ENCODE peak calls at places on chromosomes 16 and 17, in four cellular contexts. H is transverse colon, N is suprapubic skin, R is spleen. K is an unnamed sample.

GRCh38 chr16:88458039-88458772 is 5.1 kb downstream of the ZFPM1 start:
- DNase-seq in H (no peak), N (no peak), R (no peak), K (no peak)

GRCh38 chr16:69327585-69328310 is 2.6 kb downstream of the PDF start:
- DNase-seq in H (no peak), N (no peak), R (peak; percentile 29), K (peak; percentile 42)

GRCh38 chr16:49498241-49499017 is 124.8 kb downstream of the C16orf78 start:
- DNase-seq in H (no peak), N (peak; percentile 6), R (peak; percentile 48), K (no peak)

GRCh38 chr17:65558683-65559311 is 2.7 kb downstream of the AXIN2 start:
- DNase-seq in H (no peak), N (no peak), R (no peak), K (no peak)

GRCh38 chr17:59001158-59001814 is 105.4 kb downstream of the TRIM37 start:
- DNase-seq in H (peak; percentile 31), N (no peak), R (peak; percentile 90), K (peak; percentile 59)

GRCh38 chr16:10866196-10866976 is 10.6 kb upstream of the CIITA start:
- DNase-seq in H (no peak), N (no peak), R (no peak), K (no peak)

GRCh38 chr17:54736573-54736972 is 164.1 kb upstream of the TOM1L1 start:
- DNase-seq in H (no peak), N (no peak), R (no peak), K (no peak)

GRCh38 chr16:66899310-66899944 is 19.1 kb downstream of the PDP2 start:
- DNase-seq in H (no peak), N (no peak), R (no peak), K (peak; percentile 83)

GRCh38 chr16:11038777-11039176 is 94.4 kb downstream of the CLEC16A start:
- DNase-seq in H (peak; percentile 24), N (no peak), R (no peak), K (no peak)

GRCh38 chr16:1048442-1049112 is 24.0 kb upstream of the SSTR5 start:
- DNase-seq in H (peak; percentile 14), N (no peak), R (no peak), K (no peak)

GRCh38 chr16:74813109-74813641 is 38.6 kb upstream of the FA2H start:
- DNase-seq in H (peak; percentile 85), N (peak; percentile 75), R (peak; percentile 91), K (peak; percentile 82)

GRCh38 chr16:89787365-89787805 is 29.1 kb downstream of the FANCA start:
- DNase-seq in H (no peak), N (no peak), R (no peak), K (no peak)

GRCh38 chr17:78825696-78826095 is 14.9 kb downstream of the USP36 start:
- DNase-seq in H (no peak), N (no peak), R (peak; percentile 62), K (no peak)

GRCh38 chr16:67697407-67697806 is 21.7 kb downstream of the GFOD2 start:
- DNase-seq in H (no peak), N (no peak), R (no peak), K (peak; percentile 38)

GRCh38 chr16:48479319-48479718 is 94.1 kb upstream of the SIAH1 start:
- DNase-seq in H (no peak), N (no peak), R (no peak), K (no peak)

GRCh38 chr16:48231675-48232214 is 12.4 kb upstream of the LONP2 start:
- DNase-seq in H (peak; percentile 30), N (no peak), R (no peak), K (no peak)

GRCh38 chr17:66115246-66115645 is 76.7 kb downstream of the CEP112 start:
- DNase-seq in H (no peak), N (no peak), R (no peak), K (no peak)

GRCh38 chr16:81531415-81531814 is 86.8 kb downstream of the CMIP start:
- DNase-seq in H (peak; percentile 51), N (no peak), R (peak; percentile 79), K (no peak)

GRCh38 chr17:77488531-77489238 is 347.9 kb downstream of the SEC14L1 start:
- DNase-seq in H (no peak), N (peak; percentile 61), R (peak; percentile 73), K (peak; percentile 35)

GRCh38 chr16:53805113-53805512 is 101.2 kb downstream of the FTO start:
- DNase-seq in H (no peak), N (no peak), R (no peak), K (no peak)

GRCh38 chr16:84875846-84876245 is 56.1 kb downstream of the CRISPLD2 start:
- DNase-seq in H (no peak), N (no peak), R (no peak), K (no peak)

GRCh38 chr16:15041260-15042011 is 14.4 kb downstream of the NTAN1 start:
- DNase-seq in H (peak; percentile 78), N (peak; percentile 88), R (peak; percentile 85), K (peak; percentile 88)

GRCh38 chr16:72824761-72825160 is 223.2 kb downstream of the ZFHX3 start:
- DNase-seq in H (no peak), N (no peak), R (no peak), K (no peak)

GRCh38 chr16:8655184-8655717 is 19.2 kb upstream of the ABAT start:
- DNase-seq in H (peak; percentile 52), N (no peak), R (peak; percentile 37), K (no peak)

GRCh38 chr16:11972128-11972527 is 4.4 kb upstream of the SNX29 start:
- DNase-seq in H (no peak), N (no peak), R (no peak), K (no peak)

GRCh38 chr16:30904114-30904780 is 7.8 kb downstream of the CTF1 start:
- DNase-seq in H (no peak), N (no peak), R (peak; percentile 78), K (no peak)

GRCh38 chr16:1311212-1311737 is 1.8 kb downstream of the UBE2I start:
- DNase-seq in H (no peak), N (no peak), R (peak; percentile 77), K (no peak)

GRCh38 chr16:15576960-15577958 is 65.7 kb downstream of the MARF1 start:
- DNase-seq in H (peak; percentile 91), N (no peak), R (no peak), K (peak; percentile 81)

GRCh38 chr17:18217412-18218015 is 7.9 kb upstream of the LLGL1 start:
- DNase-seq in H (peak; percentile 82), N (no peak), R (peak; percentile 90), K (peak; percentile 73)

GRCh38 chr16:20515580-20516179 is 60.5 kb downstream of the ACSM2B start:
- DNase-seq in H (no peak), N (no peak), R (no peak), K (no peak)

GRCh38 chr17:19482571-19482970 is 51.1 kb upstream of the SLC47A1 start:
- DNase-seq in H (no peak), N (no peak), R (no peak), K (no peak)

GRCh38 chr17:55845385-55845784 is 94.5 kb downstream of the PCTP start:
- DNase-seq in H (peak; percentile 33), N (peak; percentile 70), R (peak; percentile 74), K (peak; percentile 54)

GRCh38 chr16:70402916-70403659 is 35.8 kb downstream of the ST3GAL2 start:
- DNase-seq in H (no peak), N (no peak), R (no peak), K (no peak)

DNA sequence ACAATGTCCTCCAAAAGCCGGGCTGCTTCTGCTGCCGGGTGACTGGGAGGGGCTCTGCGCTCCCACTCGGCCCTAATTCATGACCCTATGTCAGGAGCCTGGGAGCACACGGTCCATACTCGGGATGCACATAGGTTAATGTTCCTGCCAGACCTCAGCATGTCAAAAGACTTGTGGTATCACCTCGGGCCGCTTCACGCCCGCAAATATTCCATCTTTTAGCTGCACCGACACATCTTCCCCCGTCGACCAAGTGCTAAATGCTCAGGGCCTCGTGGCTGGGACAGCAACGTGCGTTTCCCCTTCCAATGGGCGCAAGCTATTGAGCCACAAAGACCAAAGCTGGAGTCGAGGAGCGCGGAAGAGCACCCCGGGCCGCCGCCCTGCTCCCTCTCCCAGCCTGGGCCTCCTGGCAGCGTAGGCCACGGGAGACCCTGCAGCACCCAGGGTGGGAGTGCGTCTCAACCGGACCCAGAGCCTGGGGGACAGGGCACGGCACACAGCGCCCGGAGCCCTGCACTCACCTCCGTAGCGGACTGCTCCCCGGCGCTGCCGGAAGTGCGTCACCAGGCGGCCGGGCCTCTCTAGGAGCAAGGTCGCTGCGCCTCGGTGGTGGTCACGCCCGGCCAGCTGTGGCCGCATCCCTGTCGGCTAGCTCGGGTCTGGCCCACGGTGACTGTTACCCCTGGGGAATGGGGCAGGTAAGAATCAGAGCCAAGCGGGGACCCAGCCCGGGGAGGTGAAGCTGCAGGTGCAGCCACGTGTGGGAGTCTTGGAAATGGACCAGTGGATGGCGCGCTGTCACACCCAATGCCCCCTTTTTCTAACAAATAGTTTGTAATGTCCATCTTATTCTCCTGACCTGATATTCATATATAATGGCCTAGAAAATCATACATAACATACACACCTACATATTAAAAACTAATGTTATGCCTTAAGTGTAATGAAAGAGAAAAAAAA is at the start of gene ZNF23:
- DNase-seq in H (peak; percentile 89), N (peak; percentile 89), R (peak; percentile 98), K (peak; percentile 89)
- H3K27me3 ChIP-seq in H (no peaks in the 10 kb centered on the region), N (no peaks in the 10 kb centered on the region), R (no peaks in the 10 kb centered on the region), K (no peaks in the 10 kb centered on the region)

DNA sequence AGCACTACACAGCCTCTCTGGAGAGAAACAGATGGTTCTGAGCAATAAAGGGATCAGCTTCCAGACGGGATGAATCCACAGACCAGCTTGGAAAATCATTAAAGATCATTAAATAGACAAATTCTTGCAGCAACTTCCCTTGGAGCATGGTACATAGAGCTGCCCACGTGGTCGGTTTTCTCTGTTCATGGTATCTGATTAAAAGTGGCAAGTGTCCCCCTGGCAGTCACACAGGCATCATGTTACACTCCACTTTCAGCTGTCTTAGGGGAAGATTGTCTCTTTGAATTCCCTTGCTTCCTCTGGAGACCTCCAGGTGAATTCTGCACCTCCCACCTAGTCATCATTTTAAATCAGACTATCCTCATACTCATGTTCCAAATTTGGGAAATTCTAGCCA is 92.2 kb upstream of the CACNG3 start:
- DNase-seq in H (no peak), N (no peak), R (no peak), K (no peak)
- TF ChIP-seq POLR2A in H (no peak), N (no peak), R (no peak), K (no peak)

DNA sequence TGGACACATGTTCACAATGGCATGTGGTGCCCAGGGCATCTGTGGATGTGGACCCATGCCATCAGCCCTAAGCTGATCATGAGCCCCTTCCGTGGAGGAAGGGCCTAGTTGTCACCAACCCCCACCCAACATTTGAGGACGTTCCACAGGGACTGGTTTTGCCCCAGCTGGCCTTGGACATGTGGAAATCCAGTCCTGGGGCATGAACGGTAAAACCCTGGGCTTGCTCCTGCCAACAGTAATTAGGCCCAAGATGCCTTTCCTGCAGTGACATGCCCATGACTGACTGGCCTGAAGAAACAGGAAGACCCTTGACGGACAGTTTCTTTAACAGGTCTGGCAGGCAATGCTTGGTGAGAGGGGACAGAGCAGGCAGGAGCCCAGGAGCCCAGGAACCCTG is 7.7 kb downstream of the TNS4 start:
- DNase-seq in H (no peak), N (no peak), R (no peak), K (no peak)
- H3K27ac ChIP-seq in H (no peak overlapping the region), N (peak overlapping the region; percentile 50), R (no peak overlapping the region), K (no peak overlapping the region)

DNA sequence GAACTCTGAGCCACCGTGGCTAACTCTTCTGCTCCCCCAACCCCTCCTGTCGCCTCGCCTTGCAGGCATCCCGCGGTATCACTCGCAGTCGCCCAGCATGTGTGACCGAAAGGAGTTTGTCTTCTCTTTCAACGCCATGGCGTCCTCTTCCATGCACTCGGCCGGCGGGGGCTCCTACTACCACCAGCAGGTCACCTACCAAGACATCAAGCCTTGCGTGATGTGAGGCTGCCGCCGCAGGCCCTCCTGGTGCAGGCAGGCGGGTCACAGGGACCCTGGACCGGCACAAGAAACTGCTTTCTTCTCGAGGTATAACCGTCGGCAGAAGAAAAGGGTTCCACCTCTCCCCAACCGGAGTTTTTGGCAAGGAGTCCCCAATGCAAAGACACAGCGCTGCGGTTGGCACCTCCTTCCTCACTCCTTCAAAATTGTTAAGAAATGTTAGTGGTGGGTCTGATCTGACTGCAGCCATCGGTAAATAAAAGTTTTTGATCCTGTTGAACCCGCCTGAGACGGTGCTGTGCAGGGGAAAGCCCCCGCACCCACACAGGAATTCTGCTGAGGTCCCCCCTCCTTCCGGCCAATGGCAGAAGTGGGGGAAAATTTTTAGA is 2.6 kb downstream of the FOXF1 start:
- DNase-seq in H (no peak), N (no peak), R (no peak), K (no peak)
- H3K27me3 ChIP-seq in H (peaks cover 98% of the 10 kb centered on the region), N (peaks cover 100% of the 10 kb centered on the region), R (peaks cover 100% of the 10 kb centered on the region), K (peaks cover 52% of the 10 kb centered on the region)